ENCODE peak calls at places on chromosomes 5 and 9, in seven cellular contexts. W, Y, H, C, U, Z and J are unnamed samples.

GRCh38 chr5:58276431-58276830 is 183.5 kb downstream of the PLK2 start:
- DNase-seq in H (no peak), C (no peak), U (no peak), Z (no peak), Y (no peak), W (no peak), J (no peak)

GRCh38 chr9:21803674-21804048 is 1.2 kb downstream of the MTAP start:
- DNase-seq in W (no peak), C (no peak), U (no peak), Z (no peak), Y (no peak), H (no peak), J (no peak)

GRCh38 chr9:111959468-111959941 is 62.9 kb downstream of the UGCG start:
- DNase-seq in U (no peak), W (no peak), Z (peak), Y (no peak), H (no peak), C (no peak), J (no peak)

GRCh38 chr5:154543380-154543779 is 65.4 kb upstream of the HAND1 start:
- DNase-seq in W (no peak), C (no peak), Z (no peak), U (no peak), Y (no peak), H (no peak), J (no peak)

GRCh38 chr5:147690595-147690994 is 91.9 kb downstream of the JAKMIP2 start:
- DNase-seq in Z (peak), H (no peak), C (peak), U (no peak), Y (no peak), W (no peak), J (no peak)

GRCh38 chr5:179290681-179291540 is 54.4 kb downstream of the ADAMTS2 start:
- DNase-seq in C (no peak), Z (no peak), H (no peak), U (no peak), Y (no peak), W (no peak), J (no peak)

GRCh38 chr9:74444389-74444788 is 52.7 kb upstream of the RORB start:
- DNase-seq in Z (no peak), Y (no peak), H (no peak), W (no peak), U (no peak), C (no peak), J (no peak)

GRCh38 chr5:160466889-160467554 is 45.4 kb downstream of the PTTG1 start:
- DNase-seq in W (no peak), U (no peak), H (no peak), Z (no peak), C (no peak), Y (no peak), J (no peak)

GRCh38 chr9:38687389-38687842 is 32.5 kb downstream of the FAM240B start:
- DNase-seq in W (peak), C (no peak), U (peak), H (peak), Z (peak), Y (peak), J (no peak)

GRCh38 chr5:98458004-98458403 is 315.5 kb upstream of the RGMB start:
- DNase-seq in Z (no peak), W (no peak), U (no peak), C (no peak), Y (no peak), H (no peak), J (no peak)

GRCh38 chr9:37200572-37201005 is 80.2 kb downstream of the ZCCHC7 start:
- DNase-seq in U (no peak), W (no peak), H (no peak), C (no peak), Z (no peak), Y (no peak), J (no peak)

GRCh38 chr5:115774684-115775083 is 41.8 kb downstream of the CDO1 start:
- DNase-seq in W (no peak), H (no peak), Z (no peak), C (no peak), Y (no peak), U (no peak), J (no peak)

GRCh38 chr9:134396258-134396742 is 70.0 kb downstream of the RXRA start:
- DNase-seq in C (no peak), W (peak), Y (peak), H (no peak), Z (no peak), U (peak), J (no peak)

GRCh38 chr5:39762761-39763160 is 338.0 kb upstream of the DAB2 start:
- DNase-seq in Y (no peak), U (no peak), H (no peak), Z (no peak), W (no peak), C (no peak), J (no peak)

GRCh38 chr5:154868702-154869101 is 10.3 kb downstream of the CNOT8 start:
- DNase-seq in Z (no peak), W (no peak), H (no peak), C (peak), U (no peak), Y (no peak), J (no peak)

GRCh38 chr5:1883120-1883924 is 597 bp upstream of the IRX4 start:
- DNase-seq in W (no peak), C (peak), U (no peak), H (no peak), Y (no peak), Z (no peak), J (no peak)

GRCh38 chr9:15501179-15501578 is 9.6 kb downstream of the PSIP1 start:
- DNase-seq in U (no peak), C (no peak), H (no peak), Z (no peak), Y (no peak), W (no peak), J (no peak)

GRCh38 chr5:138544171-138545134 is 1.4 kb upstream of the ETF1 start:
- DNase-seq in W (no peak), U (no peak), Z (no peak), H (no peak), Y (no peak), C (no peak), J (no peak)

GRCh38 chr5:115414406-115415142 is 118.1 kb upstream of the CCDC112 start:
- DNase-seq in Y (no peak), W (peak), H (no peak), C (no peak), Z (peak), U (no peak), J (no peak)

GRCh38 chr9:135684691-135685090 is 14.6 kb downstream of the SOHLH1 start:
- DNase-seq in C (no peak), Z (no peak), Y (no peak), H (no peak), U (no peak), W (no peak), J (no peak)

GRCh38 chr9:34524349-34524748 is 1.6 kb upstream of the ENHO start:
- DNase-seq in Y (no peak), C (no peak), U (no peak), H (no peak), W (no peak), Z (no peak), J (no peak)

GRCh38 chr5:143404416-143405062 is 1.1 kb upstream of the NR3C1 start:
- DNase-seq in Z (no peak), C (peak), Y (peak), H (peak), U (peak), W (peak), J (peak)

GRCh38 chr5:42655982-42656660 is 100.5 kb upstream of the CCDC152 start:
- DNase-seq in Y (no peak), C (no peak), W (no peak), U (no peak), H (no peak), Z (no peak), J (no peak)

GRCh38 chr5:102830241-102830640 is 75.1 kb downstream of the PAM start:
- DNase-seq in W (no peak), H (no peak), Z (no peak), U (no peak), Y (no peak), C (no peak), J (no peak)

GRCh38 chr5:77772729-77773128 is 3.4 kb downstream of the TBCA start:
- DNase-seq in Y (no peak), H (no peak), C (no peak), Z (no peak), U (no peak), W (no peak), J (no peak)

GRCh38 chr5:130706696-130707095 is 458.4 kb downstream of the HINT1 start:
- DNase-seq in Z (no peak), H (no peak), U (no peak), C (no peak), W (no peak), Y (no peak), J (no peak)

GRCh38 chr9:121073038-121073437 is 1.7 kb upstream of the CNTRL start:
- DNase-seq in Z (no peak), C (no peak), H (peak), U (no peak), W (no peak), Y (no peak), J (no peak)

GRCh38 chr9:33159058-33159759 is 7.9 kb downstream of the B4GALT1 start:
- DNase-seq in Z (no peak), Y (no peak), H (peak), U (no peak), W (no peak), C (no peak), J (no peak)

GRCh38 chr9:1732670-1733069 is 282.5 kb upstream of the SMARCA2 start:
- DNase-seq in C (no peak), Y (no peak), Z (no peak), H (no peak), U (no peak), W (no peak), J (no peak)

GRCh38 chr5:53418844-53419243 is 61.6 kb upstream of the FST start:
- DNase-seq in Z (peak), Y (no peak), U (no peak), C (no peak), H (no peak), W (no peak), J (no peak)

GRCh38 chr5:174751154-174751990 is 27.0 kb downstream of the MSX2 start:
- DNase-seq in H (peak), C (peak), U (peak), Z (no peak), W (no peak), Y (no peak), J (no peak)

GRCh38 chr9:101527066-101527465 is 6.6 kb upstream of the RNF20 start:
- DNase-seq in U (no peak), Z (no peak), Y (no peak), W (no peak), H (no peak), C (no peak), J (no peak)

GRCh38 chr9:131618071-131618479 is 72.8 kb downstream of the PRRT1B start:
- DNase-seq in U (no peak), H (no peak), W (no peak), Y (no peak), Z (no peak), C (no peak), J (no peak)

GRCh38 chr5:10920400-10920799 is 159.4 kb upstream of the DAP start:
- DNase-seq in Z (no peak), H (no peak), C (no peak), U (no peak), Y (no peak), W (no peak), J (no peak)

GRCh38 chr5:148855249-148856008 is 29.0 kb downstream of the ADRB2 start:
- DNase-seq in W (no peak), H (no peak), U (no peak), Y (no peak), C (no peak), Z (no peak), J (no peak)